ENCODE peak calls at places on chromosomes 7 and 10, in nine cellular contexts. L is ovary, M is left ventricle myocardium inferior, I is fibroblast of lung, A is fibroblast of the aortic adventitia, O is right atrium auricular region, C is uterus, K is adipocyte, X is heart left ventricle. T is an unnamed sample.

GRCh38 chr10:46555366-46555712 is 1.1 kb downstream of the GPRIN2 start:
- DNase-seq in L (no peak), M (no peak), I (no peak), A (no peak), O (no peak), C (no peak), K (no peak), X (peak), T (no peak)

GRCh38 chr10:132447446-132448247 is 50.6 kb downstream of the PWWP2B start:
- DNase-seq in L (no peak), M (no peak), I (peak), A (peak), O (no peak), C (no peak), K (peak), X (no peak), T (peak)

GRCh38 chr10:124292911-124293640 is 125.6 kb downstream of the OAT start:
- DNase-seq in L (no peak), M (no peak), I (no peak), A (no peak), O (no peak), C (no peak), K (peak), X (no peak), T (peak)

GRCh38 chr7:127654404-127655392 is 2.7 kb downstream of the SND1 start:
- DNase-seq in L (no peak), M (no peak), I (peak), A (peak), O (no peak), C (no peak), K (peak), X (no peak), T (peak)

GRCh38 chr10:96442017-96442643 is 71.6 kb downstream of the TLL2 start:
- DNase-seq in L (no peak), M (no peak), I (no peak), A (no peak), O (no peak), C (no peak), K (no peak), X (no peak), T (no peak)

GRCh38 chr10:69868821-69869220 is 67.1 kb downstream of the COL13A1 start:
- DNase-seq in L (no peak), M (no peak), I (no peak), A (no peak), O (no peak), C (no peak), K (no peak), X (no peak), T (no peak)

GRCh38 chr10:96306516-96306915 is 2.3 kb downstream of the DNTT start:
- DNase-seq in L (no peak), M (peak), I (no peak), A (no peak), O (no peak), C (no peak), K (no peak), X (peak), T (peak)

GRCh38 chr10:6482737-6483362 is 97.2 kb downstream of the PRKCQ start:
- DNase-seq in L (no peak), M (no peak), I (no peak), A (no peak), O (no peak), C (no peak), K (no peak), X (no peak), T (no peak)

GRCh38 chr10:103546401-103546800 is 52.9 kb downstream of the NEURL1 start:
- DNase-seq in L (no peak), M (no peak), I (no peak), A (no peak), O (no peak), C (peak), K (no peak), X (no peak), T (no peak)

GRCh38 chr10:816958-817357 is 114.5 kb downstream of the LARP4B start:
- DNase-seq in L (no peak), M (peak), I (no peak), A (no peak), O (no peak), C (no peak), K (no peak), X (no peak), T (no peak)

GRCh38 chr10:58175990-58176910 is 91.4 kb downstream of the IPMK start:
- DNase-seq in L (no peak), M (no peak), I (peak), A (peak), O (no peak), C (no peak), K (peak), X (no peak), T (no peak)

GRCh38 chr7:150403376-150404171 is 24.4 kb downstream of the ZNF775 start:
- DNase-seq in L (peak), M (no peak), I (no peak), A (no peak), O (no peak), C (no peak), K (no peak), X (no peak), T (no peak)

GRCh38 chr7:43553999-43554398 is 28.9 kb upstream of the STK17A start:
- DNase-seq in L (no peak), M (no peak), I (peak), A (peak), O (no peak), C (no peak), K (peak), X (peak), T (peak)

GRCh38 chr7:36658603-36659516 is 65.4 kb downstream of the AOAH start:
- DNase-seq in L (no peak), M (no peak), I (peak), A (peak), O (no peak), C (no peak), K (peak), X (no peak), T (peak)

GRCh38 chr10:125159486-125159931 is 854 bp downstream of the CTBP2 start:
- DNase-seq in L (peak), M (no peak), I (no peak), A (no peak), O (no peak), C (peak), K (peak), X (no peak), T (peak)

GRCh38 chr10:130244031-130244927 is 108.1 kb downstream of the GLRX3 start:
- DNase-seq in L (no peak), M (no peak), I (no peak), A (no peak), O (peak), C (no peak), K (no peak), X (no peak), T (no peak)

GRCh38 chr10:89078729-89079672 is 88.4 kb downstream of the FAS start:
- DNase-seq in L (no peak), M (no peak), I (peak), A (peak), O (no peak), C (no peak), K (peak), X (no peak), T (peak)

GRCh38 chr7:101066141-101066857 is 19.0 kb upstream of the TRIM56 start:
- DNase-seq in L (no peak), M (peak), I (no peak), A (no peak), O (no peak), C (no peak), K (peak), X (no peak), T (no peak)

GRCh38 chr7:74482629-74483401 is 29.1 kb downstream of the GTF2IRD1 start:
- DNase-seq in L (no peak), M (no peak), I (peak), A (peak), O (no peak), C (peak), K (peak), X (no peak), T (peak)

GRCh38 chr7:100489824-100490223 is 6.1 kb downstream of the NYAP1 start:
- DNase-seq in L (peak), M (no peak), I (peak), A (peak), O (no peak), C (peak), K (peak), X (peak), T (no peak)

GRCh38 chr10:122293156-122293978 is 22.3 kb downstream of the BTBD16 start:
- DNase-seq in L (no peak), M (no peak), I (no peak), A (no peak), O (no peak), C (no peak), K (no peak), X (no peak), T (no peak)

GRCh38 chr10:28991738-28992270 is 297.1 kb upstream of the LYZL1 start:
- DNase-seq in L (no peak), M (peak), I (peak), A (peak), O (no peak), C (peak), K (peak), X (peak), T (peak)

GRCh38 chr10:93722550-93722949 is 20.2 kb upstream of the FRA10AC1 start:
- DNase-seq in L (no peak), M (no peak), I (no peak), A (no peak), O (no peak), C (no peak), K (no peak), X (no peak), T (no peak)

GRCh38 chr7:31327071-31327470 is 13.5 kb downstream of the NEUROD6 start:
- DNase-seq in L (no peak), M (no peak), I (peak), A (peak), O (no peak), C (no peak), K (no peak), X (no peak), T (peak)

GRCh38 chr7:20220293-20220755 is 3.1 kb upstream of the MACC1 start:
- DNase-seq in L (no peak), M (no peak), I (no peak), A (no peak), O (no peak), C (no peak), K (no peak), X (no peak), T (no peak)

GRCh38 chr10:131056781-131057180 is 254.7 kb downstream of the TCERG1L start:
- DNase-seq in L (no peak), M (no peak), I (no peak), A (no peak), O (no peak), C (no peak), K (no peak), X (no peak), T (no peak)

GRCh38 chr10:103197177-103197576 is 4.1 kb upstream of the NT5C2 start:
- DNase-seq in L (no peak), M (peak), I (peak), A (peak), O (peak), C (peak), K (peak), X (peak), T (peak)

GRCh38 chr7:4399121-4399520 is 283.0 kb upstream of the FOXK1 start:
- DNase-seq in L (no peak), M (no peak), I (no peak), A (no peak), O (no peak), C (no peak), K (no peak), X (no peak), T (no peak)
- H3K4me3 ChIP-seq in L (no peak), M (no peak), I (no peak), A (no peak), O (no peak), C (no peak), K (no peak), X (no peak), T (no peak)

DNA sequence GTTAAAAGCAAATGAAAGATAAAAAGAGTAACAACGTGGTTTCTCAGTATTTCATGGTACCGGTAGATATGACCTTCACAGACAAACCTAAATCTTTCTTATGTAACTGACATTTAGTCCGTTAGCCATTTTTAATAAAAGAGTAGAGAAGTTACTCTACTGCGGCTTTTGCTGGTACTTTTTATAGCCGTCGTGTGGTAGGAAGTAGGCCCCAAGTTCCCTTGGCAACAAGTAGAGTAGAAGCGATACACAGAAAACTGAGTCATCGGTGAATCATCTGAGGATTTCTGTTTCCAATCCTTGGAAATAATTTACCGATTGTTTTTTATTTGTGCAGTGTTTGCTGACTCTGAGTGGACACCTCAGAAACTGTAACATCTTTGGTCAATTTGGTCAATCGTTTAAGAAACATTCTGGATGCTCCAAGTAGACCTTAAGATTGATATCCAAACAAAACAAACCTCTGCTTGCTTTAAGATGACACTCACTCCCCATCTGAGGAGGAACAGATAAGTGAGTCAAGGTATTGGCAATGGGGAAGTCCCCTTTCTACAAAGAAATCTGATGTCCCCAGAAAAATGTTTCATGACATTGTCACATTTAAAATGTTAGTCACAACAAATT is 63.9 kb upstream of the AHR start:
- DNase-seq in L (no peak), M (no peak), I (peak), A (peak), O (no peak), C (no peak), K (peak), X (peak), T (peak)
- H3K4me3 ChIP-seq in L (no peak), M (no peak), I (no peak), A (no peak), O (no peak), C (no peak), K (peak), X (no peak), T (no peak)

GRCh38 chr7:90229728-90230127 is 15.2 kb upstream of the CFAP69 start:
- DNase-seq in L (no peak), M (no peak), I (no peak), A (no peak), O (no peak), C (no peak), K (no peak), X (no peak), T (no peak)
- H3K4me3 ChIP-seq in L (no peak), M (no peak), I (no peak), A (no peak), O (no peak), C (no peak), K (no peak), X (no peak), T (no peak)

GRCh38 chr7:1945558-1945957 is 275.5 kb downstream of the ELFN1 start:
- DNase-seq in L (peak), M (no peak), I (no peak), A (no peak), O (no peak), C (no peak), K (no peak), X (no peak), T (no peak)

GRCh38 chr7:1946025-1946424 is 275.9 kb downstream of the ELFN1 start:
- DNase-seq in L (peak), M (peak), I (no peak), A (no peak), O (no peak), C (no peak), K (no peak), X (no peak), T (no peak)

GRCh38 chr7:1943326-1943725 is 273.2 kb downstream of the ELFN1 start:
- DNase-seq in L (no peak), M (peak), I (no peak), A (no peak), O (no peak), C (no peak), K (no peak), X (no peak), T (no peak)

GRCh38 chr7:1943933-1944618 is 274.0 kb downstream of the ELFN1 start:
- DNase-seq in L (no peak), M (peak), I (no peak), A (no peak), O (no peak), C (no peak), K (no peak), X (no peak), T (no peak)

GRCh38 chr7:1944619-1945210 is 274.6 kb downstream of the ELFN1 start:
- DNase-seq in L (peak), M (peak), I (no peak), A (no peak), O (no peak), C (no peak), K (no peak), X (no peak), T (no peak)
- H3K4me3 ChIP-seq in L (no peak), M (no peak), I (no peak), A (no peak), O (no peak), C (no peak), K (no peak), X (no peak), T (no peak)

GRCh38 chr7:4631664-4632171 is 50.4 kb upstream of the FOXK1 start:
- DNase-seq in L (peak), M (peak), I (peak), A (peak), O (peak), C (peak), K (peak), X (peak), T (peak)
- H3K4me3 ChIP-seq in L (peak), M (peak), I (peak), A (peak), O (peak), C (peak), K (peak), X (peak), T (peak)

DNA sequence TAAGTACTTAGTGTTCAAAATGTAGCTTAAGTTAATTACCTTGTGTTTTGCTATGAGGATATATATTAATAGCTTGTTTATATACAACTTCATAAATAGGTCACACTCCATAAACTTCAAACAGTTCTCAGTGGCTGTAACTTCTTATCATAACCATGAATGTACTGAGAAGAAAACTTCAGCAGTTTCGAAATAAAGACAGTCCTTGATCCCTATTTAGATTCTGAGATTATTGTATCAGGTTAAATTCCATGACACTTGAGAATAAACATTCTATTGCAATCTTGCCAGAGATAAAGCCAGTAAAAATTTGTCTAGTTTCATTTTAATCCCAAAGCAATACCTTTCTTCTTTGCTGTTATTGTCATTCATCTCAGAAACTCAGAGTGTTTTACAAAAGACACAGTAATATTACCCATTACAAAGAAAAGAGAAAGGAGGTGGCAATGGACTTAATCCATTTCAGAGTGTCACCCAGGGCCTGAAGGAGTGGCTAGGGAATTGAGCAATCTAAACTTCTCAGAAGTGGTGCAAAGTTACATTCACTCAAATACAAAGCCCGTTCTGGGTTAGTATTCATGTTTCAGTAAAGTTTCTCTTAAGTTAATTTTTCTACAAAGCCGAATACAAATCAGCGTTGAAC is 403.6 kb downstream of the SEMA3D start:
- DNase-seq in L (no peak), M (no peak), I (peak), A (peak), O (no peak), C (no peak), K (peak), X (no peak), T (no peak)
- H3K4me3 ChIP-seq in L (no peak), M (no peak), I (no peak), A (no peak), O (no peak), C (no peak), K (peak), X (no peak), T (peak)